ENCODE peak calls at places on chromosome 13, in eight cellular contexts. I, D, X, B, P, W, N and E are unnamed samples.

GRCh38 chr13:107450931-107451330 is 764.4 kb downstream of the LIG4 start:
- DNase-seq in I (peak; percentile 79), D (peak; percentile 99), X (peak; percentile 43), B (peak; percentile 6), P (no peak), W (no peak), N (peak; percentile 99), E (peak; percentile 57)

GRCh38 chr13:67217914-67218313 is 12.2 kb downstream of the PCDH9 start:
- DNase-seq in I (no peak), D (no peak), X (no peak), B (no peak), P (no peak), W (no peak), N (no peak), E (no peak)

GRCh38 chr13:27678306-27679040 is 56.8 kb downstream of the POLR1D start:
- DNase-seq in I (no peak), D (no peak), X (no peak), B (no peak), P (peak; percentile 39), W (no peak), N (no peak), E (no peak)

GRCh38 chr13:107203146-107203847 is 635.4 kb upstream of the ARGLU1 start:
- DNase-seq in I (peak; percentile 13), D (peak; percentile 82), X (peak; percentile 15), B (no peak), P (no peak), W (no peak), N (peak; percentile 9), E (no peak)

GRCh38 chr13:97720881-97721280 is 232.6 kb upstream of the IPO5 start:
- DNase-seq in I (no peak), D (no peak), X (no peak), B (no peak), P (no peak), W (no peak), N (no peak), E (no peak)

GRCh38 chr13:106234656-106235055 is 300.8 kb downstream of the EFNB2 start:
- DNase-seq in I (no peak), D (no peak), X (no peak), B (no peak), P (no peak), W (no peak), N (no peak), E (no peak)

GRCh38 chr13:50713849-50714248 is 129.6 kb downstream of the DLEU7 start:
- DNase-seq in I (peak; percentile 81), D (no peak), X (no peak), B (peak; percentile 67), P (no peak), W (peak; percentile 86), N (peak; percentile 98), E (peak; percentile 49)

GRCh38 chr13:82088781-82089180 is 1747.9 kb upstream of the SPRY2 start:
- DNase-seq in I (no peak), D (no peak), X (no peak), B (no peak), P (no peak), W (no peak), N (no peak), E (no peak)

GRCh38 chr13:110726726-110727125 is 13.2 kb downstream of the ING1 start:
- DNase-seq in I (no peak), D (no peak), X (no peak), B (no peak), P (no peak), W (no peak), N (no peak), E (no peak)

GRCh38 chr13:76976929-76977328 is 15.0 kb upstream of the CLN5 start:
- DNase-seq in I (no peak), D (no peak), X (no peak), B (no peak), P (no peak), W (no peak), N (no peak), E (no peak)

GRCh38 chr13:84096221-84096620 is 213.9 kb upstream of the SLITRK1 start:
- DNase-seq in I (peak; percentile 20), D (no peak), X (no peak), B (no peak), P (no peak), W (no peak), N (peak; percentile 39), E (no peak)

GRCh38 chr13:46640843-46641242 is 87.9 kb downstream of the LRCH1 start:
- DNase-seq in I (peak; percentile 63), D (peak; percentile 24), X (no peak), B (peak; percentile 37), P (no peak), W (no peak), N (peak; percentile 46), E (no peak)

GRCh38 chr13:46637213-46637612 is 84.2 kb downstream of the LRCH1 start:
- DNase-seq in I (no peak), D (no peak), X (no peak), B (no peak), P (no peak), W (no peak), N (no peak), E (no peak)

GRCh38 chr13:46641274-46642081 is 88.5 kb downstream of the LRCH1 start:
- DNase-seq in I (no peak), D (peak; percentile 89), X (peak; percentile 68), B (no peak), P (no peak), W (no peak), N (peak; percentile 40), E (no peak)

GRCh38 chr13:46638262-46638661 is 85.3 kb downstream of the LRCH1 start:
- DNase-seq in I (no peak), D (no peak), X (no peak), B (no peak), P (no peak), W (no peak), N (no peak), E (no peak)

GRCh38 chr13:46639033-46639981 is 86.3 kb downstream of the LRCH1 start:
- DNase-seq in I (no peak), D (no peak), X (no peak), B (no peak), P (no peak), W (no peak), N (peak; percentile 56), E (no peak)
- H3K4me3 ChIP-seq in I (no peak overlapping the region), D (no peak overlapping the region), X (no peak overlapping the region), B (no peak overlapping the region), P (no peak overlapping the region), W (no peak overlapping the region), N (no peak overlapping the region), E (no peak overlapping the region)

DNA sequence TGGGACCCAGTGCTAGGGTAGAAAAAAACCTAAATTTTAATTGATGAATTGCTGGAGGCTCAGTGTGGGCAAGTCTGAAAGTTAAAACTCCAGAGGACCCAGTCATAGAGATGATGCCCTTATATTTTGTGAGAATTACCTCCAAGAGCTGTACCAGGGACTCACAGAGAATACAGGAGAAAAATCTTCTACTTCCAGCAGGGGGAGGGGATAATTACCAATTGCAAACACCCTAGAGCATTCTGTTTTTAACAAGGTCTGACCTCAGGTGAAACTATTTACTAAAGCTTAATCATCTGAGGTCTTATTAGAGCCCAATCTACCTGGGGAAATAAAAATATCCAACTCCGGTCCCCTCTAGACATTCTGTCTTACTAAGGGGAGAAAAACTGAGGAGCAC is 994.7 kb upstream of the MIR17HG start:
- DNase-seq in I (no peak), D (no peak), X (no peak), B (no peak), P (no peak), W (no peak), N (no peak), E (no peak)
- TF ChIP-seq CTCF in I (no peak), D (no peak), X (no peak), B (no peak), P (no peak), W (no peak), N (no peak), E (no peak)

GRCh38 chr13:79548886-79549285 is 67.9 kb downstream of the NDFIP2 start:
- DNase-seq in I (peak; percentile 34), D (peak; percentile 50), X (no peak), B (no peak), P (no peak), W (no peak), N (no peak), E (no peak)

GRCh38 chr13:79547211-79547610 is 66.3 kb downstream of the NDFIP2 start:
- DNase-seq in I (no peak), D (no peak), X (no peak), B (no peak), P (no peak), W (no peak), N (no peak), E (no peak)

GRCh38 chr13:79543883-79544282 is 62.9 kb downstream of the NDFIP2 start:
- DNase-seq in I (no peak), D (no peak), X (no peak), B (no peak), P (no peak), W (no peak), N (no peak), E (no peak)

GRCh38 chr13:79549355-79550106 is 68.6 kb downstream of the NDFIP2 start:
- DNase-seq in I (no peak), D (no peak), X (no peak), B (no peak), P (no peak), W (no peak), N (peak; percentile 69), E (no peak)

DNA sequence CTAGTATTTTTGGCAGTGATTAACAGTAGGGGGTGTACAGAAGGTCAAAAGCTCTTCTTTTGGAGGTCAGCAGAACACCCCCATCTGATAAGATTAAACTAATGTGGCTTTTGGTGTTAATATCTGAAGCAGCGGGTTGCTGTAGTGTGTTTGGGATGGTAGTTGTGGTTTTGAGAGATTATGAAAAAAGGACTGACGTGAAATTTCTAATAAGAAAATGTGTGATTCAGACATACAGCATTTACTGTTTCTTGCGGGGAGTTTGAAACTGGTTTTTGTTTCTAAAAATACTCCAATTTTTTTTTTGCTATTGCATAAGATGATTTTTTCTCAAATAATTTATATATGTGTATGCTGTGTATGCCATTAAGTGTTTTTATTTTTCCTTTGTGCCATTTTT is 66.9 kb downstream of the NDFIP2 start:
- DNase-seq in I (no peak), D (no peak), X (no peak), B (no peak), P (no peak), W (no peak), N (peak; percentile 19), E (no peak)
- H3K4me3 ChIP-seq in I (no peak overlapping the region), D (no peak overlapping the region), X (no peak overlapping the region), B (no peak overlapping the region), P (no peak overlapping the region), W (no peak overlapping the region), N (no peak overlapping the region), E (no peak overlapping the region)

DNA sequence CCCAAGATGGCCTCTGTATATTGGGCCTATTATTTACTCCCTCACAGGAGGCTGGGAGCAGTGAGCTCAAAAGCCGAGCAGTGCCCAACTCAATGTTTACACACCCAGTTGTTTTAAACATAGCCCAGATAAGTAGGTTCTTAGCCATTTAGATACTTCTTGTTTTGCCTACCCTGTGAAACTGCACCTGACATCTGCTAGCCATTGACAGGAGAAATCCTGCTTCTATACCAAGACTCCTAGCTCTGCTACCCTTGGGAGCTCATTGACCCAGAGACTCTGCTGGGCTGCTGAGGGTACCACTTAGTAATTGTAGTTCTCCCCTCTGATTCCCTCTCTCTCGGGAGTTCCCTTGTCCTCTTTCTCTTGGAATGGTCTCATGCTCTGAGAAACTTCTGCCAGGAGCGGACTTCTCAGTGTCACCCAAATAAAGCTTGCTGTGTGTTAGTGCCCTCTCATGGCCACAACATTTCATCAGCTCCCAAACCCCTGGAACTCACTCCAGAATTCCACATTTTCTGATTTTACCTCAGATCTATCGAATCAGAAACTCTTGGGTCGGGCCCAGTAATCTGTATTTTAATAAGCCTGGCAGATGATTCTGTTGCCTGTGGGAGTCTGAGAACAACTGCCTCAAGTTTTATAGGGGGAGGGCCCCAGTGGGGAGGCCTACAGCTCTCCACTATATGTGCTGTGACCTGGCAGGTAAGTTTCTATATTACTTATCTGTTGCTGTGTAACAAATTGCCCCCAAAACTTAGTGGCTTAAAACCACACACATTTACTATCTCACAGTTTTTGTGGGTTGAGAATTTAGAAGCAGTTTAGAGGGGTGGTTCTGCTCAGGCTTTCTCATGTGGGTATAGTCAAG is 221.1 kb downstream of the TDRD3 start:
- DNase-seq in I (peak; percentile 54), D (peak; percentile 33), X (no peak), B (no peak), P (no peak), W (no peak), N (peak; percentile 41), E (no peak)
- TF ChIP-seq CTCF in I (peak; percentile 55), D (peak; percentile 18), X (no peak), B (peak; percentile 26), P (peak; percentile 19), W (peak; percentile 37), N (peak; percentile 77), E (peak; percentile 37)